ENCODE peak calls at places on chromosomes 16 and 17, in five cellular contexts. One of them, this sample, is unnamed.

GRCh38 chr17:19387921-19388521 is 1.0 kb upstream of the MFAP4 start:
- DNase-seq in mucosa of descending colon: no peak
- DNase-seq in fibroblast of lung: no peak
- DNase-seq in COLO829: no peak
- DNase-seq in naive B cell: no peak
- DNase-seq in this sample: peak

GRCh38 chr16:15055141-15056053 is 477 bp downstream of the NTAN1 start:
- DNase-seq in naive B cell: peak
- DNase-seq in mucosa of descending colon: peak
- DNase-seq in COLO829: no peak
- DNase-seq in fibroblast of lung: no peak
- DNase-seq in this sample: peak

GRCh38 chr17:48577946-48578615 is at the start of gene HOXB4:
- DNase-seq in fibroblast of lung: peak
- DNase-seq in naive B cell: peak
- DNase-seq in mucosa of descending colon: peak
- DNase-seq in COLO829: no peak
- DNase-seq in this sample: peak

GRCh38 chr16:6165330-6165984 is 1067.9 kb upstream of the EEF2KMT start:
- DNase-seq in COLO829: no peak
- DNase-seq in fibroblast of lung: peak
- DNase-seq in mucosa of descending colon: no peak
- DNase-seq in naive B cell: no peak
- DNase-seq in this sample: no peak

GRCh38 chr17:2871205-2871604 is 75.0 kb downstream of the RAP1GAP2 start:
- DNase-seq in mucosa of descending colon: no peak
- DNase-seq in naive B cell: no peak
- DNase-seq in fibroblast of lung: no peak
- DNase-seq in COLO829: no peak
- DNase-seq in this sample: no peak

GRCh38 chr16:55506708-55507107 is 2.2 kb upstream of the LPCAT2 start:
- DNase-seq in naive B cell: no peak
- DNase-seq in fibroblast of lung: no peak
- DNase-seq in COLO829: no peak
- DNase-seq in mucosa of descending colon: no peak
- DNase-seq in this sample: no peak

GRCh38 chr16:13056607-13057006 is 155.2 kb downstream of the SHISA9 start:
- DNase-seq in COLO829: no peak
- DNase-seq in naive B cell: no peak
- DNase-seq in mucosa of descending colon: no peak
- DNase-seq in fibroblast of lung: no peak
- DNase-seq in this sample: no peak

GRCh38 chr16:88710556-88710955 is 4.3 kb downstream of the CTU2 start:
- DNase-seq in fibroblast of lung: no peak
- DNase-seq in COLO829: no peak
- DNase-seq in mucosa of descending colon: no peak
- DNase-seq in naive B cell: no peak
- DNase-seq in this sample: no peak

GRCh38 chr17:49200423-49201083 is 9.8 kb downstream of the GNGT2 start:
- DNase-seq in naive B cell: no peak
- DNase-seq in fibroblast of lung: no peak
- DNase-seq in mucosa of descending colon: no peak
- DNase-seq in COLO829: no peak
- DNase-seq in this sample: no peak

GRCh38 chr17:30332057-30332542 is 1.8 kb downstream of the TMIGD1 start:
- DNase-seq in COLO829: peak
- DNase-seq in mucosa of descending colon: no peak
- DNase-seq in fibroblast of lung: peak
- DNase-seq in naive B cell: no peak
- DNase-seq in this sample: no peak

GRCh38 chr17:59702304-59702703 is 4.9 kb downstream of the PTRH2 start:
- DNase-seq in naive B cell: no peak
- DNase-seq in fibroblast of lung: no peak
- DNase-seq in mucosa of descending colon: no peak
- DNase-seq in COLO829: no peak
- DNase-seq in this sample: no peak

GRCh38 chr17:32191306-32191705 is 49.0 kb downstream of the RHOT1 start:
- DNase-seq in COLO829: no peak
- DNase-seq in fibroblast of lung: peak
- DNase-seq in mucosa of descending colon: no peak
- DNase-seq in naive B cell: no peak
- DNase-seq in this sample: no peak

GRCh38 chr17:6669479-6670212 is 18.1 kb downstream of the C17orf100 start:
- DNase-seq in mucosa of descending colon: no peak
- DNase-seq in COLO829: no peak
- DNase-seq in fibroblast of lung: no peak
- DNase-seq in naive B cell: no peak
- DNase-seq in this sample: no peak

GRCh38 chr17:32460054-32460453 is 15.7 kb downstream of the PSMD11 start:
- DNase-seq in mucosa of descending colon: no peak
- DNase-seq in naive B cell: no peak
- DNase-seq in fibroblast of lung: no peak
- DNase-seq in COLO829: no peak
- DNase-seq in this sample: no peak

GRCh38 chr17:62676952-62677596 is 49.6 kb downstream of the MRC2 start:
- DNase-seq in naive B cell: no peak
- DNase-seq in COLO829: no peak
- DNase-seq in fibroblast of lung: no peak
- DNase-seq in mucosa of descending colon: no peak
- DNase-seq in this sample: no peak

GRCh38 chr17:41116292-41116691 is 1.9 kb downstream of the KRTAP4-11 start:
- DNase-seq in fibroblast of lung: no peak
- DNase-seq in mucosa of descending colon: no peak
- DNase-seq in naive B cell: peak
- DNase-seq in COLO829: no peak
- DNase-seq in this sample: no peak

GRCh38 chr17:21125862-21126261 is 902 bp upstream of the DHRS7B start:
- DNase-seq in COLO829: no peak
- DNase-seq in naive B cell: peak
- DNase-seq in fibroblast of lung: no peak
- DNase-seq in mucosa of descending colon: no peak
- DNase-seq in this sample: no peak

GRCh38 chr16:68319185-68319908 is 8.5 kb downstream of the PRMT7 start:
- DNase-seq in naive B cell: no peak
- DNase-seq in fibroblast of lung: no peak
- DNase-seq in mucosa of descending colon: no peak
- DNase-seq in COLO829: no peak
- DNase-seq in this sample: no peak

GRCh38 chr17:16910341-16910740 is 61.6 kb downstream of the TNFRSF13B start:
- DNase-seq in mucosa of descending colon: no peak
- DNase-seq in naive B cell: no peak
- DNase-seq in COLO829: no peak
- DNase-seq in fibroblast of lung: no peak
- DNase-seq in this sample: no peak

GRCh38 chr16:56606071-56606687 is 2.2 kb upstream of the MT2A start:
- DNase-seq in COLO829: peak
- DNase-seq in fibroblast of lung: peak
- DNase-seq in naive B cell: no peak
- DNase-seq in mucosa of descending colon: no peak
- DNase-seq in this sample: no peak

GRCh38 chr17:67431210-67432015 is 54.3 kb downstream of the PITPNC1 start:
- DNase-seq in COLO829: peak
- DNase-seq in naive B cell: no peak
- DNase-seq in mucosa of descending colon: no peak
- DNase-seq in fibroblast of lung: peak
- DNase-seq in this sample: no peak

GRCh38 chr16:71499775-71500364 is 10.7 kb upstream of the ZNF19 start:
- DNase-seq in COLO829: peak
- DNase-seq in naive B cell: peak
- DNase-seq in mucosa of descending colon: no peak
- DNase-seq in fibroblast of lung: peak
- DNase-seq in this sample: no peak

GRCh38 chr17:7330099-7331015 is 1.2 kb upstream of the NEURL4 start:
- DNase-seq in naive B cell: peak
- DNase-seq in fibroblast of lung: peak
- DNase-seq in COLO829: peak
- DNase-seq in mucosa of descending colon: peak
- DNase-seq in this sample: peak

GRCh38 chr16:1506494-1507213 is 13.5 kb downstream of the TELO2 start:
- DNase-seq in mucosa of descending colon: no peak
- DNase-seq in naive B cell: no peak
- DNase-seq in fibroblast of lung: no peak
- DNase-seq in COLO829: no peak
- DNase-seq in this sample: no peak

GRCh38 chr16:84585886-84586285 is 32.0 kb downstream of the COTL1 start:
- DNase-seq in COLO829: peak
- DNase-seq in fibroblast of lung: no peak
- DNase-seq in naive B cell: peak
- DNase-seq in mucosa of descending colon: peak
- DNase-seq in this sample: no peak

GRCh38 chr17:74632196-74632540 is 8.6 kb upstream of the CD300E start:
- DNase-seq in fibroblast of lung: no peak
- DNase-seq in mucosa of descending colon: no peak
- DNase-seq in naive B cell: no peak
- DNase-seq in COLO829: no peak
- DNase-seq in this sample: no peak

GRCh38 chr17:70323269-70323668 is 153.9 kb downstream of the KCNJ2 start:
- DNase-seq in naive B cell: no peak
- DNase-seq in fibroblast of lung: no peak
- DNase-seq in COLO829: no peak
- DNase-seq in mucosa of descending colon: no peak
- DNase-seq in this sample: no peak

GRCh38 chr17:76995352-76996105 is 127.3 kb downstream of the MGAT5B start:
- DNase-seq in naive B cell: no peak
- DNase-seq in fibroblast of lung: no peak
- DNase-seq in mucosa of descending colon: no peak
- DNase-seq in COLO829: no peak
- DNase-seq in this sample: no peak

This sample was measured in right lobe of liver.